ENCODE peak calls at places on chromosomes 5 and 9, in five cellular contexts. L is suprapubic skin, Q is sigmoid colon, T is K562, H is upper lobe of left lung. X is an unnamed sample.

GRCh38 chr9:503881-504852 is 289.5 kb downstream of the DOCK8 start:
- DNase-seq in T (peak; percentile 85), Q (peak; percentile 81), L (peak; percentile 76), H (peak; percentile 70), X (peak; percentile 87)

GRCh38 chr5:179549973-179550510 is 312 bp upstream of the RUFY1 start:
- DNase-seq in Q (no peak), H (peak; percentile 71), L (no peak), T (no peak), X (no peak)

GRCh38 chr5:116872986-116873385 is 298.4 kb upstream of the SEMA6A start:
- DNase-seq in L (no peak), Q (no peak), H (no peak), T (no peak), X (no peak)

GRCh38 chr5:147303976-147304375 is 69.2 kb downstream of the STK32A start:
- DNase-seq in T (no peak), Q (no peak), H (peak; percentile 60), L (no peak), X (no peak)

GRCh38 chr5:7592910-7593309 is 197.0 kb downstream of the ADCY2 start:
- DNase-seq in T (peak; percentile 33), L (no peak), Q (no peak), H (no peak), X (no peak)

GRCh38 chr5:152113401-152113800 is 188.8 kb upstream of the GLRA1 start:
- DNase-seq in H (no peak), T (no peak), Q (no peak), L (no peak), X (no peak)

GRCh38 chr5:131977212-131977604 is 31.7 kb upstream of the MEIKIN start:
- DNase-seq in L (no peak), H (no peak), T (no peak), Q (peak; percentile 32), X (peak; percentile 15)

GRCh38 chr5:33049298-33049697 is 338.2 kb downstream of the NPR3 start:
- DNase-seq in T (no peak), L (no peak), H (no peak), Q (no peak), X (no peak)

GRCh38 chr5:140273401-140273877 is 29.5 kb downstream of the PFDN1 start:
- DNase-seq in H (peak; percentile 79), T (no peak), L (no peak), Q (no peak), X (no peak)

GRCh38 chr9:126367646-126368419 is 41.2 kb downstream of the MVB12B start:
- DNase-seq in L (no peak), Q (no peak), T (no peak), H (no peak), X (no peak)

GRCh38 chr5:96699186-96699820 is 37.1 kb downstream of the CAST start:
- DNase-seq in Q (no peak), T (peak; percentile 69), H (no peak), L (no peak), X (no peak)

GRCh38 chr9:105338308-105338707 is 93.9 kb downstream of the SLC44A1 start:
- DNase-seq in L (no peak), H (peak; percentile 39), Q (no peak), T (no peak), X (no peak)

GRCh38 chr5:14029185-14029584 is 84.7 kb upstream of the DNAH5 start:
- DNase-seq in T (no peak), Q (no peak), H (no peak), L (no peak), X (no peak)

GRCh38 chr9:107175826-107176500 is 107.1 kb upstream of the RAD23B start:
- DNase-seq in H (no peak), T (no peak), L (no peak), Q (no peak), X (no peak)

GRCh38 chr5:65828022-65828421 is 98.4 kb upstream of the ERBIN start:
- DNase-seq in H (no peak), Q (no peak), L (no peak), T (no peak), X (no peak)

GRCh38 chr5:40391642-40392041 is 288.1 kb upstream of the PTGER4 start:
- DNase-seq in T (no peak), H (no peak), Q (no peak), L (no peak), X (no peak)

GRCh38 chr5:39159986-39160490 is 59.3 kb downstream of the FYB1 start:
- DNase-seq in Q (no peak), H (no peak), L (no peak), T (no peak), X (no peak)

GRCh38 chr9:111036068-111036789 is 2.0 kb downstream of the LPAR1 start:
- DNase-seq in H (peak; percentile 72), Q (peak; percentile 88), L (peak; percentile 83), T (no peak), X (peak; percentile 66)

GRCh38 chr5:143315214-143315613 is 88.3 kb downstream of the NR3C1 start:
- DNase-seq in T (no peak), H (no peak), L (no peak), Q (no peak), X (no peak)
- H3K4me3 ChIP-seq in T (no peak overlapping the region), H (no peak overlapping the region), L (no peak overlapping the region), Q (no peak overlapping the region), X (no peak overlapping the region)

DNA sequence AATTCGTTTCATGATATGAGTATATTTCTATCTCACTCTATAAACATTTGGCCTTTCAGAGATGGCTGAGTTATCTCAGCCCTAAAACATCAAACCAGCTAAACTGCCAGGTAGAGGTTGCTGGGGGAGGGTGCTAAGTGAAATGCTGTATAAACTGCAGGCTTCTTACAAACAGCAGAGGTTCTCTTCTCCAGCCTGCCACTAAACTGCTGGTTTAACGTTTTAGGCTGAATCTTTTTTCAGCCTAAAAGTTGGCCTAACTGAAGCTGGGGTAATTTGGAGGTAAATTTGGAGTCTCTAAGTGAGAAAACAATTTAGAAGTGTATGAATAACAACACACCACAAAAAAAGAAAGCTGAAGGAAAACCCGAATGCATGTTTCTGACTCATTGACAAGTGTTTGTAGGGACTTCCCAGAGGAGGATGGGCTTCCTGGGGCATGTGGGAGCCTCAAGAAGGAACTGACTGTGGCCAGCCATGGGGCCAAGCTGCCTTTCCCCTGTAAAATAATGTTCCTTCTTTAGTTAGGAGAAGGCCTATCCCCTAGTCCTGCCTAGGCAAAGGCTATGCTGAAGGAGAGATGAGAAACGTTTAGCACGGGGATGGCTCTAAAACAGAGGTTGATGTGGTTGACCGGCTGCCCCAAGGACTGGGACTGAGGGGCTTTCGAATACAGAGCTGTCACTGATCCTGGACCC is 44.3 kb downstream of the SLC28A3 start:
- DNase-seq in L (no peak), T (no peak), H (peak; percentile 46), Q (no peak), X (no peak)
- TF ChIP-seq EP300 in L (no peak), T (no peak), H (no peak), Q (no peak), X (no peak)

GRCh38 chr5:88254320-88254719 is 14.3 kb downstream of the TMEM161B start:
- DNase-seq in H (no peak), Q (no peak), L (no peak), T (no peak), X (no peak)
- TF ChIP-seq POLR2AphosphoS5 in H (no peak), Q (no peak), L (no peak), T (no peak), X (no peak)

GRCh38 chr9:73154760-73155159 is 3.1 kb downstream of the ANXA1 start:
- DNase-seq in Q (no peak), T (no peak), H (no peak), L (no peak), X (no peak)
- H3K4me3 ChIP-seq in Q (peak overlapping the region; percentile 52), T (peak overlapping the region; percentile 57), H (peak overlapping the region; percentile 53), L (peak overlapping the region; percentile 52), X (no peak overlapping the region)

X was measured in stomach.